ENCODE peak calls at places on chromosomes 6 and 20, in eight cellular contexts. F, B, P, M, D, U, J and E are unnamed samples.

GRCh38 chr6:3750324-3751018 is 1.0 kb downstream of the PXDC1 start:
- DNase-seq in F (peak; percentile 88), B (peak; percentile 49), P (no peak), M (peak; percentile 37), D (peak; percentile 68), U (peak; percentile 86), J (peak; percentile 74), E (peak; percentile 66)

GRCh38 chr6:5998741-5999687 is 7.7 kb downstream of the NRN1 start:
- DNase-seq in F (no peak), B (peak; percentile 69), P (no peak), M (no peak), D (peak; percentile 58), U (peak; percentile 59), J (no peak), E (no peak)

GRCh38 chr6:39929039-39929732 is 5.1 kb downstream of the MOCS1 start:
- DNase-seq in F (no peak), B (no peak), P (no peak), M (no peak), D (no peak), U (no peak), J (no peak), E (no peak)

GRCh38 chr6:144843701-144844100 is 558.6 kb downstream of the UTRN start:
- DNase-seq in F (no peak), B (no peak), P (no peak), M (no peak), D (no peak), U (no peak), J (no peak), E (no peak)

GRCh38 chr20:43895235-43895634 is 19.4 kb upstream of the TOX2 start:
- DNase-seq in F (no peak), B (no peak), P (no peak), M (no peak), D (peak; percentile 85), U (no peak), J (peak; percentile 56), E (no peak)

GRCh38 chr20:50108571-50109235 is 4.2 kb downstream of the UBE2V1 start:
- DNase-seq in F (no peak), B (no peak), P (no peak), M (no peak), D (no peak), U (no peak), J (peak; percentile 19), E (no peak)

GRCh38 chr20:2800590-2801458 is at the start of gene CPXM1:
- DNase-seq in F (no peak), B (peak; percentile 77), P (no peak), M (no peak), D (peak; percentile 6), U (no peak), J (no peak), E (no peak)

GRCh38 chr20:60482609-60483008 is 524.4 kb downstream of the CDH26 start:
- DNase-seq in F (no peak), B (no peak), P (no peak), M (no peak), D (peak; percentile 71), U (no peak), J (no peak), E (no peak)

GRCh38 chr6:70124882-70125535 is 177.9 kb downstream of the COL9A1 start:
- DNase-seq in F (no peak), B (no peak), P (no peak), M (no peak), D (peak; percentile 79), U (no peak), J (peak; percentile 1), E (peak; percentile 18)

GRCh38 chr6:7377961-7378360 is 11.6 kb downstream of the CAGE1 start:
- DNase-seq in F (no peak), B (no peak), P (no peak), M (no peak), D (no peak), U (no peak), J (no peak), E (no peak)

GRCh38 chr20:32558526-32558925 is 26.6 kb downstream of the NOL4L start:
- DNase-seq in F (no peak), B (no peak), P (no peak), M (no peak), D (no peak), U (no peak), J (no peak), E (no peak)

GRCh38 chr6:5665173-5665572 is 341.6 kb downstream of the NRN1 start:
- DNase-seq in F (no peak), B (no peak), P (no peak), M (no peak), D (no peak), U (no peak), J (no peak), E (no peak)

GRCh38 chr20:39103732-39104131 is 141.6 kb downstream of the DHX35 start:
- DNase-seq in F (no peak), B (no peak), P (no peak), M (no peak), D (peak; percentile 23), U (no peak), J (peak; percentile 9), E (no peak)
- TF ChIP-seq CTCF in F (no peak), B (no peak), P (peak; percentile 18), M (no peak), D (peak; percentile 23), U (no peak), J (peak; percentile 14), E (no peak)

GRCh38 chr6:29419516-29419915 is 4.8 kb downstream of the OR12D1 start:
- DNase-seq in F (no peak), B (no peak), P (no peak), M (no peak), D (no peak), U (no peak), J (no peak), E (no peak)

GRCh38 chr6:29414588-29414987 is at the start of gene OR12D1:
- DNase-seq in F (no peak), B (no peak), P (no peak), M (no peak), D (no peak), U (no peak), J (no peak), E (peak; percentile 36)
- TF ChIP-seq CTCF in F (no peak), B (no peak), P (no peak), M (no peak), D (no peak), U (no peak), J (no peak), E (peak; percentile 28)

DNA sequence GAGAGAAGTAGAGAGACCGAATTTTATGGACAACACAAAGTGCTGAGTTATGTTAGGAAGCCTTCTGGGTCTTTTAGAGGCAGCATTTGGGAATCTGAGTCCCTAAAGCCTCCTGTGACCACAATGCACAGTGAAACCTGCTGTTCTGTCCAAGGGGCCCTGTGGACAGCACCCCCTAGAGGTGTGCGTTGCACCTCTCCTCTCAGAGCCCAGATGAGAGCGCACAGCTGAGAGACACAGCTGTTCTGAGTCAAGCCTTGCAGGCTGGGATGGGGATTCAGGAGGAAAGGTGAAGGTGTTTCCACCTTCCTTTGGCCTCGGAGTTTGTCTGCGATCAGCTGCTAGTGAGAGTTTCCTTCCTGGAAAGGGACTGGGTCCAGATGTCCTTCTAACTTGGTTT is 13.0 kb downstream of the PCK1 start:
- DNase-seq in F (no peak), B (peak; percentile 51), P (no peak), M (no peak), D (no peak), U (no peak), J (no peak), E (no peak)
- TF ChIP-seq CTCF in F (no peak), B (peak; percentile 49), P (no peak), M (peak; percentile 49), D (peak; percentile 9), U (no peak), J (no peak), E (peak; percentile 20)

DNA sequence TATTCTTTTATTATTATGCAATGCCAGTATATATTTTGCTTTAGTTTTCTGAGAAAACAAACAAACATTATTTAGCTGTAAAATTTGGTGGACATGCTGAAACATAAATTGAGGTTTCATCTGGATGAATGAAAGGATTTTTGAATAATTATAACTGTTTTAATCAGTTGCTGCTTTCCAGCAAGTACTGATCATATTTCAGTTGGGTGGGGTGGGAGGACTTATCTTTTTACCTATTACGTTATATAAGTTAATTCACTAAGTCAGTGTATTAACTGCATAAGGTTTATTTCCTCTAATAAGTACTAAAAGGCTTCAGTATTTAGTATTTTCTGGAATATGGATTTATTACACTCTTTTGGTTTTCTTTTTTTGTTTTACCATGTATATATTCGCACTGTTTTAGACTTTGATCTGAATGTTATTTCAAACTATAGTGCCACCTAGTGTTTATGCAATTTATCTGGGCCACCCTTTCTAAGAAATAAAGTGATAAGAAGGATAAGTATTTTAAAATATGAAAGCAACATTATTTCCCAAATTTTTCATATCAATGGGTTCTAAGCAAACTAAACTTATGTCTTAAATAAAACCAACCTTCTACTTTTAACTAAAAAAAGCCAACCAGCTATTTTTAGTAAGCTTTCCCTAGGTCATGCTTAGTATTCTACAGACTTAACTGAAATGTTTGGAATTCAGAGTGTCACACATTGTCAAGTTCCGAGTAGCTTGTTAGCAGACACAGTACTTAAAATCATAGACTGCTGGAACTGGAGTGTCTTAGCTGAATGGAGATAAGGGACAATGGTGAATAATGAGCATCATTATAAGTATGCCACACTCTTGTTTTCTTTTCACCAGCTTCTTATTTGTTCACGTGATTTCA is 105.4 kb upstream of the MCHR2 start:
- DNase-seq in F (no peak), B (no peak), P (no peak), M (no peak), D (peak; percentile 43), U (no peak), J (peak; percentile 24), E (no peak)
- TF ChIP-seq CTCF in F (peak; percentile 38), B (no peak), P (no peak), M (peak; percentile 80), D (peak; percentile 46), U (no peak), J (no peak), E (peak; percentile 49)